ENCODE peak calls at places on chromosomes 6 and 20, in eight cellular contexts. Z is dermis microvascular lymphatic vessel endothelial cell, P is NCI-H1436, C is fibroblast of gingiva, H is NCI-H187 treated with DMSO at 0.1 percent for 48 hours, W is non-pigmented ciliary epithelial cell, D is left ventricle myocardium inferior, X is occipital lobe. S is an unnamed sample.

GRCh38 chr6:143952947-143953346 is 55.1 kb downstream of the PLAGL1 start:
- DNase-seq in Z (no peak), P (no peak), C (no peak), H (peak), W (no peak), D (no peak), X (no peak), S (no peak)

GRCh38 chr6:129673758-129674157 is 36.2 kb downstream of the ARHGAP18 start:
- DNase-seq in Z (no peak), P (no peak), C (no peak), H (no peak), W (no peak), D (no peak), X (no peak), S (no peak)

GRCh38 chr6:126618639-126619331 is 278.9 kb downstream of the CENPW start:
- DNase-seq in Z (no peak), P (no peak), C (no peak), H (no peak), W (no peak), D (no peak), X (no peak), S (no peak)

GRCh38 chr6:39083111-39083702 is 31.8 kb downstream of the SAYSD1 start:
- DNase-seq in Z (no peak), P (no peak), C (no peak), H (no peak), W (no peak), D (no peak), X (no peak), S (no peak)

GRCh38 chr6:121755500-121755899 is 320.1 kb downstream of the GJA1 start:
- DNase-seq in Z (no peak), P (no peak), C (no peak), H (no peak), W (no peak), D (no peak), X (no peak), S (no peak)

GRCh38 chr20:36848078-36848660 is 27.8 kb upstream of the TLDC2 start:
- DNase-seq in Z (peak), P (no peak), C (peak), H (no peak), W (peak), D (peak), X (no peak), S (peak)

GRCh38 chr6:34247481-34248197 is 1.2 kb downstream of the SMIM29 start:
- DNase-seq in Z (no peak), P (no peak), C (no peak), H (no peak), W (no peak), D (no peak), X (no peak), S (no peak)

GRCh38 chr6:36851149-36851614 is 11.9 kb upstream of the CPNE5 start:
- DNase-seq in Z (peak), P (peak), C (peak), H (peak), W (peak), D (no peak), X (peak), S (no peak)

GRCh38 chr6:34383651-34384304 is 8.7 kb downstream of the NUDT3 start:
- DNase-seq in Z (no peak), P (no peak), C (peak), H (no peak), W (no peak), D (no peak), X (no peak), S (no peak)

GRCh38 chr20:50093240-50093639 is 19.7 kb downstream of the UBE2V1 start:
- DNase-seq in Z (no peak), P (no peak), C (no peak), H (no peak), W (no peak), D (no peak), X (no peak), S (no peak)

GRCh38 chr20:37352611-37352980 is 6.7 kb downstream of the SRC start:
- DNase-seq in Z (no peak), P (no peak), C (no peak), H (no peak), W (no peak), D (no peak), X (no peak), S (no peak)

GRCh38 chr20:8399963-8400362 is 267.9 kb downstream of the PLCB1 start:
- DNase-seq in Z (no peak), P (no peak), C (no peak), H (no peak), W (no peak), D (no peak), X (no peak), S (no peak)

GRCh38 chr6:119484598-119484997 is 135.0 kb upstream of the MAN1A1 start:
- DNase-seq in Z (no peak), P (no peak), C (peak), H (no peak), W (peak), D (no peak), X (no peak), S (no peak)

GRCh38 chr6:121780325-121781313 is 345.2 kb downstream of the GJA1 start:
- DNase-seq in Z (no peak), P (no peak), C (peak), H (no peak), W (peak), D (peak), X (peak), S (peak)

GRCh38 chr6:125220712-125221111 is 67.1 kb downstream of the TPD52L1 start:
- DNase-seq in Z (no peak), P (no peak), C (peak), H (no peak), W (no peak), D (peak), X (no peak), S (peak)

GRCh38 chr6:29112135-29112534 is 4.3 kb downstream of the OR2J3 start:
- DNase-seq in Z (no peak), P (no peak), C (no peak), H (no peak), W (no peak), D (no peak), X (no peak), S (no peak)

GRCh38 chr20:23152308-23152892 is 66.3 kb upstream of the CD93 start:
- DNase-seq in Z (peak), P (no peak), C (peak), H (no peak), W (no peak), D (peak), X (no peak), S (peak)

GRCh38 chr6:158290659-158291058 is 21.6 kb upstream of the TULP4 start:
- DNase-seq in Z (no peak), P (no peak), C (no peak), H (no peak), W (no peak), D (no peak), X (no peak), S (no peak)

S was measured in right cardiac atrium.